ENCODE peak calls at places on chromosomes 1 and 21, in four cellular contexts. N is K562, W is HepG2, Z is GM12878. V is an unnamed sample.

GRCh38 chr1:19006000-19006399 is 49.5 kb upstream of the IFFO2 start:
- DNase-seq in N (no peak), W (no peak), Z (no peak), V (no peak)

GRCh38 chr1:220884109-220884980 is 5.1 kb downstream of the HLX start:
- DNase-seq in N (no peak), W (no peak), Z (no peak), V (no peak)

GRCh38 chr1:910881-911721 is 12.6 kb upstream of the SAMD11 start:
- DNase-seq in N (peak; percentile 75), W (no peak), Z (no peak), V (no peak)

GRCh38 chr21:46393451-46393940 is 65.2 kb upstream of the DIP2A start:
- DNase-seq in N (peak; percentile 82), W (peak; percentile 15), Z (no peak), V (no peak)

GRCh38 chr21:37224861-37225260 is 42.3 kb downstream of the VPS26C start:
- DNase-seq in N (no peak), W (no peak), Z (no peak), V (no peak)

GRCh38 chr1:2385606-2386280 is 5.6 kb downstream of the MORN1 start:
- DNase-seq in N (no peak), W (no peak), Z (no peak), V (no peak)

GRCh38 chr1:230677200-230677599 is 34.9 kb downstream of the COG2 start:
- DNase-seq in N (no peak), W (no peak), Z (no peak), V (no peak)

GRCh38 chr21:42390193-42390592 is 5.7 kb downstream of the TMPRSS3 start:
- DNase-seq in N (no peak), W (no peak), Z (no peak), V (no peak)

GRCh38 chr1:22626219-22626902 is 10.1 kb upstream of the C1QA start:
- DNase-seq in N (no peak), W (no peak), Z (no peak), V (no peak)

GRCh38 chr1:2974701-2975301 is 46.5 kb upstream of the ACTRT2 start:
- DNase-seq in N (no peak), W (no peak), Z (no peak), V (no peak)

GRCh38 chr1:227357229-227358078 is 39.2 kb upstream of the CDC42BPA start:
- DNase-seq in N (peak; percentile 96), W (peak; percentile 52), Z (no peak), V (peak; percentile 34)

GRCh38 chr1:53442297-53442696 is 16.9 kb upstream of the DMRTB1 start:
- DNase-seq in N (peak; percentile 26), W (no peak), Z (no peak), V (no peak)

GRCh38 chr1:113178522-113178921 is 105.5 kb downstream of the LRIG2 start:
- DNase-seq in N (no peak), W (no peak), Z (no peak), V (no peak)

GRCh38 chr1:9691726-9692125 is 40.2 kb downstream of the PIK3CD start:
- DNase-seq in N (no peak), W (no peak), Z (no peak), V (no peak)

GRCh38 chr1:41045740-41046139 is 24.2 kb upstream of the SLFNL1 start:
- DNase-seq in N (no peak), W (no peak), Z (no peak), V (no peak)

GRCh38 chr1:18957136-18957521 is 653 bp upstream of the IFFO2 start:
- DNase-seq in N (no peak), W (no peak), Z (no peak), V (no peak)

GRCh38 chr1:56532359-56532696 is 47.0 kb downstream of the PLPP3 start:
- DNase-seq in N (no peak), W (no peak), Z (no peak), V (no peak)

GRCh38 chr1:3105167-3105863 is 36.3 kb downstream of the PRDM16 start:
- DNase-seq in N (no peak), W (peak; percentile 38), Z (no peak), V (peak; percentile 14)

GRCh38 chr1:225458222-225458631 is 30.4 kb upstream of the LBR start:
- DNase-seq in N (no peak), W (no peak), Z (no peak), V (no peak)

GRCh38 chr1:2526824-2527552 is 592 bp upstream of the PANK4 start:
- DNase-seq in N (peak; percentile 26), W (no peak), Z (peak; percentile 51), V (no peak)

GRCh38 chr1:237814319-237814924 is 76.3 kb downstream of the ZP4 start:
- DNase-seq in N (peak; percentile 12), W (peak; percentile 5), Z (no peak), V (peak; percentile 29)

GRCh38 chr1:88973520-88974137 is 18.8 kb downstream of the KYAT3 start:
- DNase-seq in N (peak; percentile 48), W (peak; percentile 38), Z (no peak), V (peak; percentile 22)

GRCh38 chr1:233315718-233316301 is 11.7 kb upstream of the MAP3K21 start:
- DNase-seq in N (no peak), W (no peak), Z (no peak), V (no peak)

GRCh38 chr1:78355646-78356045 is 135.1 kb upstream of the PTGFR start:
- DNase-seq in N (no peak), W (no peak), Z (no peak), V (no peak)

GRCh38 chr1:224343679-224344078 is 13.0 kb upstream of the CNIH4 start:
- DNase-seq in N (no peak), W (no peak), Z (no peak), V (no peak)

GRCh38 chr1:47424336-47424982 is 8.4 kb downstream of the FOXE3 start:
- DNase-seq in N (peak; percentile 69), W (peak; percentile 52), Z (no peak), V (peak; percentile 77)

GRCh38 chr1:155226910-155227260 is 18.4 kb downstream of the MTX1 start:
- DNase-seq in N (peak; percentile 79), W (peak; percentile 38), Z (no peak), V (peak; percentile 54)

GRCh38 chr1:3327936-3328590 is 126.4 kb upstream of the ARHGEF16 start:
- DNase-seq in N (no peak), W (peak; percentile 44), Z (no peak), V (no peak)

GRCh38 chr1:31591425-31592093 is 15.2 kb downstream of the TINAGL1 start:
- DNase-seq in N (no peak), W (no peak), Z (no peak), V (no peak)

GRCh38 chr1:203521071-203521794 is 27.3 kb downstream of the OPTC start:
- DNase-seq in N (no peak), W (no peak), Z (no peak), V (no peak)

GRCh38 chr1:233327938-233328660 is 575 bp downstream of the MAP3K21 start:
- DNase-seq in N (no peak), W (no peak), Z (no peak), V (peak; percentile 27)

GRCh38 chr1:17676387-17677060 is 78.6 kb upstream of the ACTL8 start:
- DNase-seq in N (no peak), W (no peak), Z (no peak), V (no peak)

GRCh38 chr1:145926706-145927072 is 595 bp downstream of the RBM8A start:
- DNase-seq in N (no peak), W (no peak), Z (no peak), V (no peak)

GRCh38 chr1:65527672-65528071 is 107.2 kb downstream of the LEPR start:
- DNase-seq in N (peak; percentile 70), W (no peak), Z (no peak), V (peak; percentile 22)

GRCh38 chr1:149986486-149987296 is 23.8 kb downstream of the OTUD7B start:
- DNase-seq in N (no peak), W (no peak), Z (no peak), V (no peak)

DNA sequence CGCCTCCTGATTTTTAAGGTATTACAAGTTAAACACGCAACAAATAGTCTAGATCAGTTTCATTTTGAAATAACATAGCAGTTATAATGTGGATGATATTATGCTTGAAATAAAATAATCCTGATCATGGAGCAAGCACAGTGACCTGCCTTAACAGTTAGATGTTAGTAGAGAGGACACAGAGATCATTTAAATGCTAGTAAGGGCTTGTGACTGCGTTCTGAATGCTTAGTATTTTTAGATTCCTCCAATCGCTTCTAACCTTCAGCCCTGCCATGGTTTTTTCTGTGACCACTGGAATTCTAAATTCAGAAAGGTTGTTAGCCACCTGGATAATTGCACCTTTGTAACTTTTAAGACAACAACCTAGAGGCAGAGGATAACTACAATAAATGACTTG is 46.4 kb downstream of the KIF26B start:
- DNase-seq in N (no peak), W (no peak), Z (no peak), V (no peak)
- TF ChIP-seq TARDBP in N (no peak), W (no peak), Z (no peak), V (no peak)

DNA sequence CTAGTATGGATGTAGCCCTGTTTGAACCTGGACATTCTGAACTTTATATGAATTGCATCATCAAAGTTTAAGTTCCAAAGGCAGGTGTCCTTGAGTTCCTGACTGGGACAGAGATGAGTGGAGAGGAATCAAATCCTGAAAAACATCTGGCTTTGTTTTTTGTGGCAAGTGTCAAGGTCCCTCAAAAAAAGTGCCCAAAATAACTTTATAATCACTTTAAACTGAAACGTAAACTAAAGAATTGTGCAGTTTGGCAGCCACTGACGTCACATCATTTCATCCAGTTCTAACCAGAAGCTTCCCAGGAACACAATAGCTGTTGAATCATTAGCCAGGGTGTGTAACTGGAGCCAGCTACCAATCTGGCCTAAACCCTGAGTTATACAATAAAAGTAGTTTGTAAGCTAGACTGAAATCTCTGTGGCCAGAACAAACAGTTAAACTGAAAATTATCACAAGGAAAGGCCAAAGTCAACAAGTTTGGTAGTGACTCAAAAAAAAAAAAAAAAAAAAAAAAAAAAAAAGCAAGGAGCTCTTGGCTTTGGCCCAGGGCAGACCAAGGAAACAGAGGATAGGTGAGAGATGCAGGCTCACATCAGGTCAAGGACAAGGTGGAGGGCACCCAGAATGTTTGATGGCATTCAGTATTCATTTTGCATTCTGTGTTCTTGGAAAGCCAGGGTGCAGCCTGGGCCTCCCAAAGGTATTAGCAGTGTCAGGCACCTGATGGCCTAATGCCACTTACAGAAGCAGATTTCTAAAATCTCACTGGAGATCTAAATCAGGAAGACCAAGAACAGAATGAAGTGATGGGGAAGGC is 74.3 kb downstream of the TNFSF18 start:
- DNase-seq in N (no peak), W (peak; percentile 87), Z (no peak), V (no peak)
- TF ChIP-seq TARDBP in N (no peak), W (no peak), Z (no peak), V (no peak)

DNA sequence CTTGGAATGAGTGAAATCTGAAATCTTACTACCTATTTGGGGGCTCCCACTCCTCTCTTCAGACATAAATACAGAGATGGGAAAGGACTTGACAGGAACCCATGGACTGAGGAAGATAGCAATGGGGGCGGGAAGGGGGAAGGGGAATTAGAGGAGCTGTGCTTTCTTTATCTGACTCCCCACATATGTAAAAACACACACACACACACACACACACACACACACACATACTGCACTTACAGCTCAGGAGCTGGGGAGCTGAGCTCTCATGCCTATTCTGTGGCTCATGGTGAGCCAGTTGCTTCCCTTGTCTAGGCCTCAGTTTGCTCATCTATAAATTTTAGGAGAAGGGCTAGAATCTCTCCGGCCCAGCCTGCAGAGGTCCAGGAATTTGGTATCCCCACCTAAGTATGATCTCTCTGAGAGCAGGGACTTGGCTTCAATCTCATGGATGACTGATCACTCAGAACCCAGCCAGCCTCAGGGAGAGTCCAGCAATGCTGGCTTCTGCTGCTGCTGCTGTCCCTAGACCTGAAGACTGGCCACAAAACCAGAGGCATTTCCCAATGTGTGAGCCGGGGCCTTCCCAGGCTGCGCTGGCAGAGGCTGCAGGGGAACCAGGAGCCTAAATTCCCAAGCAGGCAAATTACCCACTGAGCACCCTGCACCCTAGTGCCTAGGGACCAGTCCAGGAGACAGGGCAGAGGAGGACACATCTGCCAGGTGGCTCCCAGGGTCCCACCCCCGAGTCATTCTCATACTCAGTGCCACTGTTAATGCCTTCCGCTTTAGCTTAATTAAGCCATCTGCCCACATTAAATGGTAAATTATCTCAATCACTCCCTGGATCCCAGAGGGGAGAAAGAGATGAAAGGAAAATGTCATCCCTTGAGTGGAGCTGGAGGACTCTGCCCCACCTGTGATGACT is 57.5 kb upstream of the RBM15 start:
- DNase-seq in N (peak; percentile 21), W (no peak), Z (no peak), V (no peak)
- TF ChIP-seq TARDBP in N (no peak), W (no peak), Z (no peak), V (no peak)

GRCh38 chr1:234973426-234974250 is 155.0 kb downstream of the TOMM20 start:
- DNase-seq in N (peak; percentile 54), W (no peak), Z (no peak), V (no peak)
- TF ChIP-seq TARDBP in N (no peak), W (no peak), Z (no peak), V (no peak)